ENCODE peak calls at places on chromosomes 7 and 10, in seven cellular contexts. One of them, this sample, is unnamed.

GRCh38 chr10:33893502-33893901 is 559.0 kb upstream of the NRP1 start:
- DNase-seq in HFF-Myc: no peak
- DNase-seq in GM12865: no peak
- DNase-seq in LNCaP clone FGC: no peak
- DNase-seq in GM10248: no peak
- DNase-seq in IMR-90: no peak
- DNase-seq in CD4-positive, alpha-beta T cell: no peak
- DNase-seq in this sample: no peak

GRCh38 chr10:129192344-129193128 is 274.5 kb upstream of the MGMT start:
- DNase-seq in GM12865: no peak
- DNase-seq in GM10248: no peak
- DNase-seq in CD4-positive, alpha-beta T cell: no peak
- DNase-seq in HFF-Myc: no peak
- DNase-seq in LNCaP clone FGC: no peak
- DNase-seq in IMR-90: no peak
- DNase-seq in this sample: peak

GRCh38 chr10:23694446-23694920 is 255.6 kb downstream of the OTUD1 start:
- DNase-seq in HFF-Myc: no peak
- DNase-seq in GM12865: no peak
- DNase-seq in CD4-positive, alpha-beta T cell: no peak
- DNase-seq in LNCaP clone FGC: no peak
- DNase-seq in GM10248: no peak
- DNase-seq in IMR-90: no peak
- DNase-seq in this sample: no peak

GRCh38 chr7:140638311-140638791 is 2.3 kb downstream of the DENND2A start:
- DNase-seq in HFF-Myc: no peak
- DNase-seq in LNCaP clone FGC: no peak
- DNase-seq in GM10248: no peak
- DNase-seq in GM12865: no peak
- DNase-seq in CD4-positive, alpha-beta T cell: no peak
- DNase-seq in IMR-90: peak
- DNase-seq in this sample: peak

GRCh38 chr10:124739119-124739921 is 4.9 kb downstream of the FAM53B start:
- DNase-seq in IMR-90: no peak
- DNase-seq in HFF-Myc: no peak
- DNase-seq in GM12865: no peak
- DNase-seq in GM10248: no peak
- DNase-seq in LNCaP clone FGC: no peak
- DNase-seq in CD4-positive, alpha-beta T cell: no peak
- DNase-seq in this sample: no peak

GRCh38 chr10:77789861-77790260 is 136.7 kb downstream of the DLG5 start:
- DNase-seq in HFF-Myc: no peak
- DNase-seq in LNCaP clone FGC: no peak
- DNase-seq in GM10248: no peak
- DNase-seq in IMR-90: no peak
- DNase-seq in CD4-positive, alpha-beta T cell: no peak
- DNase-seq in GM12865: no peak
- DNase-seq in this sample: no peak

GRCh38 chr10:71639412-71639719 is 80.2 kb downstream of the C10orf105 start:
- DNase-seq in LNCaP clone FGC: no peak
- DNase-seq in CD4-positive, alpha-beta T cell: no peak
- DNase-seq in HFF-Myc: no peak
- DNase-seq in IMR-90: no peak
- DNase-seq in GM10248: no peak
- DNase-seq in GM12865: no peak
- DNase-seq in this sample: no peak

GRCh38 chr10:5594271-5595036 is 69.7 kb downstream of the CALML3 start:
- DNase-seq in LNCaP clone FGC: no peak
- DNase-seq in CD4-positive, alpha-beta T cell: no peak
- DNase-seq in GM10248: no peak
- DNase-seq in HFF-Myc: peak
- DNase-seq in GM12865: no peak
- DNase-seq in IMR-90: peak
- DNase-seq in this sample: no peak

GRCh38 chr7:149854611-149855367 is 16.6 kb downstream of the ZNF862 start:
- DNase-seq in GM12865: no peak
- DNase-seq in IMR-90: peak
- DNase-seq in CD4-positive, alpha-beta T cell: peak
- DNase-seq in LNCaP clone FGC: peak
- DNase-seq in HFF-Myc: no peak
- DNase-seq in GM10248: no peak
- DNase-seq in this sample: no peak

GRCh38 chr7:143374556-143374955 is 6.6 kb upstream of the ZYX start:
- DNase-seq in HFF-Myc: no peak
- DNase-seq in GM10248: no peak
- DNase-seq in LNCaP clone FGC: no peak
- DNase-seq in CD4-positive, alpha-beta T cell: no peak
- DNase-seq in GM12865: no peak
- DNase-seq in IMR-90: no peak
- DNase-seq in this sample: no peak

GRCh38 chr10:114822771-114823463 is 1.3 kb downstream of the FHIP2A start:
- DNase-seq in CD4-positive, alpha-beta T cell: no peak
- DNase-seq in GM12865: no peak
- DNase-seq in IMR-90: peak
- DNase-seq in LNCaP clone FGC: peak
- DNase-seq in HFF-Myc: no peak
- DNase-seq in GM10248: no peak
- DNase-seq in this sample: no peak

GRCh38 chr7:43294080-43294630 is 181.7 kb downstream of the HECW1 start:
- DNase-seq in HFF-Myc: peak
- DNase-seq in CD4-positive, alpha-beta T cell: no peak
- DNase-seq in GM10248: no peak
- DNase-seq in LNCaP clone FGC: peak
- DNase-seq in GM12865: no peak
- DNase-seq in IMR-90: peak
- DNase-seq in this sample: peak

GRCh38 chr7:7219216-7219615 is 36.9 kb downstream of the C1GALT1 start:
- DNase-seq in GM12865: no peak
- DNase-seq in IMR-90: no peak
- DNase-seq in GM10248: no peak
- DNase-seq in HFF-Myc: no peak
- DNase-seq in LNCaP clone FGC: no peak
- DNase-seq in CD4-positive, alpha-beta T cell: no peak
- DNase-seq in this sample: no peak

GRCh38 chr10:44068716-44069482 is 316.0 kb downstream of the CXCL12 start:
- DNase-seq in CD4-positive, alpha-beta T cell: no peak
- DNase-seq in IMR-90: peak
- DNase-seq in GM10248: no peak
- DNase-seq in LNCaP clone FGC: no peak
- DNase-seq in GM12865: no peak
- DNase-seq in HFF-Myc: no peak
- DNase-seq in this sample: peak

GRCh38 chr7:1415389-1415990 is 43.8 kb downstream of the MICALL2 start:
- DNase-seq in HFF-Myc: no peak
- DNase-seq in GM12865: no peak
- DNase-seq in CD4-positive, alpha-beta T cell: no peak
- DNase-seq in IMR-90: no peak
- DNase-seq in GM10248: no peak
- DNase-seq in LNCaP clone FGC: no peak
- DNase-seq in this sample: no peak

GRCh38 chr7:94452257-94452656 is 57.4 kb upstream of the CASD1 start:
- DNase-seq in HFF-Myc: no peak
- DNase-seq in GM12865: no peak
- DNase-seq in LNCaP clone FGC: peak
- DNase-seq in CD4-positive, alpha-beta T cell: no peak
- DNase-seq in GM10248: no peak
- DNase-seq in IMR-90: peak
- DNase-seq in this sample: no peak

GRCh38 chr7:84913731-84914130 is 273.1 kb downstream of the SEMA3D start:
- DNase-seq in GM12865: no peak
- DNase-seq in CD4-positive, alpha-beta T cell: no peak
- DNase-seq in HFF-Myc: no peak
- DNase-seq in LNCaP clone FGC: no peak
- DNase-seq in GM10248: no peak
- DNase-seq in IMR-90: peak
- DNase-seq in this sample: no peak

GRCh38 chr7:2996141-2996540 is 47.5 kb downstream of the CARD11 start:
- DNase-seq in GM10248: no peak
- DNase-seq in GM12865: no peak
- DNase-seq in IMR-90: no peak
- DNase-seq in HFF-Myc: no peak
- DNase-seq in LNCaP clone FGC: no peak
- DNase-seq in CD4-positive, alpha-beta T cell: no peak
- DNase-seq in this sample: no peak

GRCh38 chr10:17847586-17848296 is 38.6 kb downstream of the MRC1 start:
- DNase-seq in HFF-Myc: no peak
- DNase-seq in IMR-90: peak
- DNase-seq in LNCaP clone FGC: no peak
- DNase-seq in CD4-positive, alpha-beta T cell: no peak
- DNase-seq in GM12865: no peak
- DNase-seq in GM10248: no peak
- DNase-seq in this sample: no peak

GRCh38 chr10:89384474-89385324 is 6.8 kb downstream of the IFIT1B start:
- DNase-seq in GM12865: no peak
- DNase-seq in IMR-90: no peak
- DNase-seq in GM10248: no peak
- DNase-seq in LNCaP clone FGC: no peak
- DNase-seq in HFF-Myc: no peak
- DNase-seq in CD4-positive, alpha-beta T cell: no peak
- DNase-seq in this sample: no peak

GRCh38 chr10:71726673-71727428 is 7.3 kb upstream of the C10orf105 start:
- DNase-seq in IMR-90: no peak
- DNase-seq in GM12865: peak
- DNase-seq in GM10248: peak
- DNase-seq in CD4-positive, alpha-beta T cell: no peak
- DNase-seq in HFF-Myc: no peak
- DNase-seq in LNCaP clone FGC: no peak
- DNase-seq in this sample: no peak

GRCh38 chr7:80665526-80665925 is 27.1 kb downstream of the CD36 start:
- DNase-seq in CD4-positive, alpha-beta T cell: no peak
- DNase-seq in LNCaP clone FGC: no peak
- DNase-seq in HFF-Myc: no peak
- DNase-seq in IMR-90: no peak
- DNase-seq in GM12865: no peak
- DNase-seq in GM10248: no peak
- DNase-seq in this sample: no peak

GRCh38 chr10:19929466-19930140 is 113.4 kb downstream of the PLXDC2 start:
- DNase-seq in GM10248: no peak
- DNase-seq in LNCaP clone FGC: no peak
- DNase-seq in CD4-positive, alpha-beta T cell: no peak
- DNase-seq in GM12865: no peak
- DNase-seq in HFF-Myc: no peak
- DNase-seq in IMR-90: peak
- DNase-seq in this sample: no peak

GRCh38 chr10:5043716-5044115 is 40.1 kb upstream of the AKR1C2 start:
- DNase-seq in GM10248: no peak
- DNase-seq in GM12865: no peak
- DNase-seq in CD4-positive, alpha-beta T cell: no peak
- DNase-seq in HFF-Myc: no peak
- DNase-seq in IMR-90: no peak
- DNase-seq in LNCaP clone FGC: peak
- DNase-seq in this sample: no peak

GRCh38 chr7:108009873-108010272 is 6.9 kb upstream of the LAMB1 start:
- DNase-seq in GM10248: no peak
- DNase-seq in HFF-Myc: no peak
- DNase-seq in LNCaP clone FGC: no peak
- DNase-seq in GM12865: no peak
- DNase-seq in IMR-90: no peak
- DNase-seq in CD4-positive, alpha-beta T cell: no peak
- DNase-seq in this sample: no peak

GRCh38 chr7:2066251-2066919 is 166.4 kb downstream of the MAD1L1 start:
- DNase-seq in GM12865: peak
- DNase-seq in CD4-positive, alpha-beta T cell: peak
- DNase-seq in LNCaP clone FGC: no peak
- DNase-seq in HFF-Myc: no peak
- DNase-seq in IMR-90: no peak
- DNase-seq in GM10248: no peak
- DNase-seq in this sample: no peak

GRCh38 chr10:1368772-1369171 is 312.6 kb downstream of the WDR37 start:
- DNase-seq in GM10248: peak
- DNase-seq in HFF-Myc: no peak
- DNase-seq in LNCaP clone FGC: no peak
- DNase-seq in GM12865: peak
- DNase-seq in IMR-90: no peak
- DNase-seq in CD4-positive, alpha-beta T cell: peak
- DNase-seq in this sample: peak
- TF ChIP-seq CTCF in GM10248: peak
- TF ChIP-seq CTCF in HFF-Myc: peak
- TF ChIP-seq CTCF in LNCaP clone FGC: peak
- TF ChIP-seq CTCF in GM12865: peak
- TF ChIP-seq CTCF in IMR-90: no peak
- TF ChIP-seq CTCF in CD4-positive, alpha-beta T cell: no peak
- TF ChIP-seq CTCF in this sample: no peak

DNA sequence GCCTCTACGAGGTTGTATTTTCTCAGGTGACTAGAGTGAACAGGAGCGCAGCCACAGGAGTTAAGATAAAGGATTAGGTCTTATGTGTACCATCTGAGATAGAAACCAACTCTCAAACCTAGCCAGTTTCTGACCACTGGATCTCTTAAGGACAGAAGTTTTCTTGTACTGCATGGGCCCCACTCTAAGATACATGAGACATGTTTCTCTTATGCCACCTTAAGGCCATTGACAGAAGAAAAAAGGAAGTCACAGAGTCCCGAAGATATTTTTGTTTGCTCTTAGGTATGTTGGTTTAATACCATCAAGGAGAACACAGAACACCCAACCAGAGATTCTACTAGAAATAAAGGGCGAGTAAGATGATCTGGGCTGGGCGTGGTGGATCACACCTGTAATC is 335.8 kb downstream of the FRMD4A start:
- DNase-seq in LNCaP clone FGC: no peak
- DNase-seq in IMR-90: no peak
- DNase-seq in GM12865: peak
- DNase-seq in HFF-Myc: no peak
- DNase-seq in CD4-positive, alpha-beta T cell: no peak
- DNase-seq in GM10248: no peak
- DNase-seq in this sample: no peak
- TF ChIP-seq CTCF in LNCaP clone FGC: no peak
- TF ChIP-seq CTCF in IMR-90: no peak
- TF ChIP-seq CTCF in GM12865: no peak
- TF ChIP-seq CTCF in HFF-Myc: no peak
- TF ChIP-seq CTCF in CD4-positive, alpha-beta T cell: no peak
- TF ChIP-seq CTCF in GM10248: peak
- TF ChIP-seq CTCF in this sample: no peak

GRCh38 chr10:49222170-49222569 is 34.0 kb upstream of the TMEM273 start:
- DNase-seq in GM10248: no peak
- DNase-seq in CD4-positive, alpha-beta T cell: no peak
- DNase-seq in IMR-90: no peak
- DNase-seq in HFF-Myc: no peak
- DNase-seq in GM12865: no peak
- DNase-seq in LNCaP clone FGC: no peak
- DNase-seq in this sample: no peak
- TF ChIP-seq CTCF in GM10248: no peak
- TF ChIP-seq CTCF in CD4-positive, alpha-beta T cell: no peak
- TF ChIP-seq CTCF in IMR-90: no peak
- TF ChIP-seq CTCF in HFF-Myc: no peak
- TF ChIP-seq CTCF in GM12865: no peak
- TF ChIP-seq CTCF in LNCaP clone FGC: no peak
- TF ChIP-seq CTCF in this sample: no peak

GRCh38 chr10:102114861-102115618 is 5.1 kb downstream of the LDB1 start:
- DNase-seq in CD4-positive, alpha-beta T cell: peak
- DNase-seq in GM10248: peak
- DNase-seq in IMR-90: peak
- DNase-seq in GM12865: peak
- DNase-seq in LNCaP clone FGC: no peak
- DNase-seq in HFF-Myc: no peak
- DNase-seq in this sample: peak
- TF ChIP-seq CTCF in CD4-positive, alpha-beta T cell: no peak
- TF ChIP-seq CTCF in GM10248: no peak
- TF ChIP-seq CTCF in IMR-90: no peak
- TF ChIP-seq CTCF in GM12865: no peak
- TF ChIP-seq CTCF in LNCaP clone FGC: no peak
- TF ChIP-seq CTCF in HFF-Myc: no peak
- TF ChIP-seq CTCF in this sample: no peak